ENCODE peak calls at places on chromosomes 12 and 14, in nine cellular contexts. Q is B cell, D is activated T-cell treated with anti-CD3 and anti-CD28 coated beads for 1 hour, M is GDM1, G is skeletal muscle cell, I is germinal center, H is nucleus accumbens, K is GM13977, J is KG1. X is an unnamed sample.
A peak's percentile ranks its signal among the peaks of the same experiment; 100 is the strongest.

GRCh38 chr12:49188205-49188915 is 520 bp downstream of the TUBA1A start:
- DNase-seq in Q (peak; percentile 85), D (peak; percentile 69), M (peak; percentile 42), G (no peak), I (peak; percentile 57), H (peak; percentile 64), K (peak; percentile 70), J (peak; percentile 75), X (peak; percentile 92)

GRCh38 chr12:53949631-53950440 is 4.9 kb upstream of the HOXC12 start:
- DNase-seq in Q (no peak), D (no peak), M (no peak), G (no peak), I (no peak), H (no peak), K (no peak), J (no peak), X (no peak)

GRCh38 chr14:59377991-59378720 is 87.0 kb downstream of the GPR135 start:
- DNase-seq in Q (no peak), D (no peak), M (no peak), G (no peak), I (no peak), H (no peak), K (no peak), J (no peak), X (no peak)

GRCh38 chr12:27331299-27331926 is 1.2 kb upstream of the BMAL2 start:
- DNase-seq in Q (peak; percentile 5), D (no peak), M (peak; percentile 7), G (peak; percentile 84), I (no peak), H (no peak), K (peak; percentile 76), J (no peak), X (no peak)

GRCh38 chr14:101480747-101481530 is 80.4 kb upstream of the DIO3 start:
- DNase-seq in Q (no peak), D (no peak), M (no peak), G (no peak), I (no peak), H (no peak), K (no peak), J (no peak), X (peak; percentile 19)

GRCh38 chr12:33427071-33427470 is 12.5 kb downstream of the SYT10 start:
- DNase-seq in Q (no peak), D (no peak), M (no peak), G (no peak), I (no peak), H (no peak), K (no peak), J (no peak), X (no peak)

GRCh38 chr14:68734231-68734732 is 58.6 kb downstream of the ZFP36L1 start:
- DNase-seq in Q (peak; percentile 24), D (no peak), M (peak; percentile 21), G (no peak), I (peak; percentile 42), H (no peak), K (peak; percentile 54), J (peak; percentile 14), X (no peak)

GRCh38 chr14:79378020-79378419 is 833.3 kb downstream of the DIO2 start:
- DNase-seq in Q (no peak), D (no peak), M (no peak), G (no peak), I (no peak), H (no peak), K (no peak), J (no peak), X (no peak)

GRCh38 chr12:12807970-12808702 is 5.0 kb upstream of the DDX47 start:
- DNase-seq in Q (peak; percentile 88), D (peak; percentile 27), M (peak; percentile 9), G (no peak), I (peak; percentile 61), H (no peak), K (peak; percentile 40), J (no peak), X (no peak)